ENCODE peak calls at places on chromosomes 3 and 15, in five cellular contexts. X is GM12878, B is spleen, L is stomach, P is endothelial cell of umbilical vein. G is an unnamed sample.

GRCh38 chr3:23128655-23129054 is 74.5 kb upstream of the UBE2E2 start:
- DNase-seq in X (no peak), B (no peak), L (no peak), P (no peak), G (no peak)

GRCh38 chr3:59318881-59319280 is 269.1 kb upstream of the CFAP20DC start:
- DNase-seq in X (no peak), B (no peak), L (no peak), P (no peak), G (no peak)

GRCh38 chr3:156181509-156181908 is 61.1 kb downstream of the KCNAB1 start:
- DNase-seq in X (no peak), B (no peak), L (no peak), P (no peak), G (no peak)

GRCh38 chr15:63339006-63339766 is 42.5 kb downstream of the CA12 start:
- DNase-seq in X (no peak), B (no peak), L (no peak), P (no peak), G (no peak)

GRCh38 chr3:13042127-13042931 is 30.9 kb downstream of the IQSEC1 start:
- DNase-seq in X (no peak), B (no peak), L (no peak), P (no peak), G (no peak)

GRCh38 chr3:52385157-52385556 is 59.7 kb downstream of the SEMA3G start:
- DNase-seq in X (no peak), B (no peak), L (no peak), P (peak; percentile 26), G (no peak)

GRCh38 chr3:38479431-38480092 is 16.6 kb upstream of the EXOG start:
- DNase-seq in X (no peak), B (no peak), L (peak; percentile 73), P (peak; percentile 64), G (peak; percentile 65)

GRCh38 chr3:11548721-11549131 is 95.0 kb downstream of the VGLL4 start:
- DNase-seq in X (no peak), B (peak; percentile 50), L (peak; percentile 36), P (peak; percentile 85), G (no peak)

GRCh38 chr3:106824856-106825255 is 552.4 kb upstream of the CCDC54 start:
- DNase-seq in X (no peak), B (no peak), L (no peak), P (peak; percentile 42), G (no peak)

GRCh38 chr3:122416966-122417365 is 1.1 kb upstream of the WDR5B start:
- DNase-seq in X (no peak), B (peak; percentile 78), L (no peak), P (no peak), G (no peak)

GRCh38 chr15:66503780-66504562 is 684 bp downstream of the RPL4 start:
- DNase-seq in X (no peak), B (no peak), L (no peak), P (peak; percentile 24), G (no peak)

GRCh38 chr3:159649951-159650350 is 338.7 kb upstream of the IL12A start:
- DNase-seq in X (no peak), B (no peak), L (no peak), P (no peak), G (no peak)

GRCh38 chr3:61806810-61807209 is 245.4 kb downstream of the PTPRG start:
- DNase-seq in X (no peak), B (no peak), L (no peak), P (no peak), G (no peak)

GRCh38 chr3:61808999-61809398 is 247.6 kb downstream of the PTPRG start:
- DNase-seq in X (no peak), B (no peak), L (no peak), P (no peak), G (no peak)

GRCh38 chr3:61809879-61810278 is 248.5 kb downstream of the PTPRG start:
- DNase-seq in X (no peak), B (no peak), L (peak; percentile 34), P (no peak), G (peak; percentile 10)

GRCh38 chr3:61808526-61808925 is 247.2 kb downstream of the PTPRG start:
- DNase-seq in X (no peak), B (no peak), L (no peak), P (no peak), G (no peak)

GRCh38 chr3:61807865-61808276 is 246.5 kb downstream of the PTPRG start:
- DNase-seq in X (no peak), B (no peak), L (peak; percentile 30), P (no peak), G (no peak)
- H3K4me1 ChIP-seq in X (no peaks in the 10 kb centered on the region), B (no peaks in the 10 kb centered on the region), L (peaks cover 59% of the 10 kb centered on the region), P (no peaks in the 10 kb centered on the region), G (no peaks in the 10 kb centered on the region)

GRCh38 chr15:25133804-25134203 is 179.0 kb downstream of the SNRPN start:
- DNase-seq in X (no peak), B (no peak), L (no peak), P (no peak), G (no peak)

GRCh38 chr15:25137013-25137412 is 182.2 kb downstream of the SNRPN start:
- DNase-seq in X (no peak), B (no peak), L (no peak), P (no peak), G (no peak)

GRCh38 chr15:25134546-25134945 is 179.8 kb downstream of the SNRPN start:
- DNase-seq in X (no peak), B (no peak), L (no peak), P (peak; percentile 5), G (no peak)

GRCh38 chr15:25136119-25136518 is 181.3 kb downstream of the SNRPN start:
- DNase-seq in X (no peak), B (no peak), L (no peak), P (peak; percentile 8), G (no peak)
- TF ChIP-seq POLR2AphosphoS5 in X (no peak), B (no peak), L (no peak), P (no peak), G (no peak)

GRCh38 chr3:65833761-65834505 is 204.8 kb downstream of the MAGI1 start:
- DNase-seq in X (no peak), B (no peak), L (no peak), P (peak; percentile 35), G (no peak)
- H3K4me1 ChIP-seq in X (peaks cover 11% of the 10 kb centered on the region), B (peaks cover 4% of the 10 kb centered on the region), L (peaks cover 53% of the 10 kb centered on the region), P (peaks cover 10% of the 10 kb centered on the region), G (peaks cover 11% of the 10 kb centered on the region)

GRCh38 chr3:41753651-41754050 is 208.3 kb downstream of the ULK4 start:
- DNase-seq in X (no peak), B (no peak), L (no peak), P (peak; percentile 82), G (no peak)

GRCh38 chr3:41746215-41746614 is 215.7 kb downstream of the ULK4 start:
- DNase-seq in X (no peak), B (no peak), L (no peak), P (no peak), G (no peak)

GRCh38 chr3:41751597-41751996 is 210.3 kb downstream of the ULK4 start:
- DNase-seq in X (no peak), B (no peak), L (no peak), P (no peak), G (no peak)

DNA sequence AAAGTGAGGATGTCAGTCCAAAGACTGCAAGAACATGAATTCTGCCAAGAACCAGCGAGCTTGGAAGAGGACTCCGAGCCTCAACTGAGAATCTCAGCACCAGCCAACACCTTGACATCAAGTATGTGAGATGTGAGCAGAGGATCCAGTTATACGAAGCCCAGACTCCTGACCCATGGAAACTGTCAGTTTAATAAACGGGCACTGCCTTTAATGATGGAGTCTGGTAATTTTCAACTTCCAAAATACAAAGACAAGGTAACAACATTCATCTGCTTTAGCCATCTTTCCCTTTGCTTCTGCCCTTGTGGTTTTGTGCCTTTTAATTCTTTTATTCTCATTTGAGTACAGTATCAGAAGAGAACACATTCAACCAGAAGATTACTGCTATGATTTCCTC is 211.9 kb downstream of the ULK4 start:
- DNase-seq in X (no peak), B (no peak), L (no peak), P (no peak), G (no peak)
- TF ChIP-seq POLR2AphosphoS5 in X (no peak), B (no peak), L (no peak), P (no peak), G (no peak)

DNA sequence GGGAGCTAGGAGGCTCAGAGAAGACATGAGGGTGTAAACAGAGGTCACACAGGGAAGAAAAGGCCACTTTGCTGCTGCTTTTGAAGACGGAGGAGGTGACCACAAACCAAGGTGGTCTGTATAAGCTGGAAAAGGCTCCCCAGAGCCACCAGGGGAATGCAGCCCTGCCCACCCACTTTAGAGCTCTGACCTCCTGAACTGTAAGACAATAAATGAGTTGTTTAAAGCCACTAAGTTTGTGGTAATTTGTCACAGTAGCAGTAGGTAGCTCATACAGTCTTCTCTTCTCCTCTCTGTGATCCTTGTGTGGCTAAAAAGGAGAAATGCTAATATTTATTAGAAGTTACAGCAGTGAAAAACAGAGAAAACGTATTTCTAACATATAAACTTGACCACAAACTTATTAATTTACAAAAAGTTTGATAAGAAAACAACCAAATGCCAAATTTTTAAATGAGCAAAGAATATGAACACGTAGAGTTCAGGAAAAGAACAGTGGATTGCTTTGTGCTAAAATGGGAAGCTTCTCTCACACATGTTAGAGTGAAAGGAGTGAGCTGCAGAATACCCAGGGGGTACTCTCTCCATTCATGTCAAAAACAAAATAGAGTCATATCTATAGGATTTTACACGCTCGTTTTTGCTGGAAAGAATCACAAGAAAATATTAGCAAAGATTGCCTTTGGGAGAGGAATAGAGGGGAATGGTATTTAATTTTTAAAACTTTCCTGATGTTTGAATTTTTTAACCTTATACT is 71.0 kb downstream of the NOX5 start:
- DNase-seq in X (no peak), B (no peak), L (no peak), P (no peak), G (no peak)
- H3K4me1 ChIP-seq in X (no peaks in the 10 kb centered on the region), B (peaks cover 5% of the 10 kb centered on the region), L (peaks cover 18% of the 10 kb centered on the region), P (peaks cover 33% of the 10 kb centered on the region), G (no peaks in the 10 kb centered on the region)

G was measured in prostate gland.